ENCODE peak calls at places on chromosomes 3 and 15, in eight cellular contexts. G, A, I, V, Q, P, M and X are unnamed samples.

GRCh38 chr3:16461463-16462245 is 51.8 kb downstream of the RFTN1 start:
- DNase-seq in G (no peak), A (no peak), I (no peak), V (no peak), Q (no peak), P (no peak), M (no peak), X (no peak)

GRCh38 chr3:176352716-176353334 is 844.5 kb downstream of the TBL1XR1 start:
- DNase-seq in G (no peak), A (no peak), I (no peak), V (no peak), Q (peak), P (no peak), M (no peak), X (no peak)

GRCh38 chr3:140859592-140860336 is 81.9 kb upstream of the SLC25A36 start:
- DNase-seq in G (no peak), A (no peak), I (no peak), V (no peak), Q (no peak), P (no peak), M (no peak), X (no peak)

GRCh38 chr3:151315846-151316245 is 774 bp downstream of the GPR87 start:
- DNase-seq in G (no peak), A (no peak), I (no peak), V (no peak), Q (no peak), P (no peak), M (no peak), X (no peak)

GRCh38 chr3:98788651-98789050 is 25.5 kb downstream of the ST3GAL6 start:
- DNase-seq in G (no peak), A (no peak), I (no peak), V (no peak), Q (no peak), P (no peak), M (no peak), X (no peak)

GRCh38 chr3:172635588-172635987 is 75.3 kb downstream of the NCEH1 start:
- DNase-seq in G (no peak), A (no peak), I (no peak), V (no peak), Q (no peak), P (no peak), M (no peak), X (no peak)

GRCh38 chr15:59260090-59260489 is 53.4 kb downstream of the LDHAL6B start:
- DNase-seq in G (peak), A (no peak), I (no peak), V (no peak), Q (no peak), P (no peak), M (no peak), X (no peak)

GRCh38 chr15:45378149-45378912 is at the start of gene GATM:
- DNase-seq in G (peak), A (peak), I (peak), V (peak), Q (peak), P (no peak), M (peak), X (peak)

GRCh38 chr15:29698030-29698701 is 124.1 kb downstream of the TJP1 start:
- DNase-seq in G (no peak), A (peak), I (no peak), V (peak), Q (peak), P (no peak), M (no peak), X (peak)

GRCh38 chr15:80480909-80481308 is 76.7 kb downstream of the ARNT2 start:
- DNase-seq in G (no peak), A (peak), I (peak), V (no peak), Q (peak), P (no peak), M (no peak), X (no peak)

GRCh38 chr15:33045066-33045810 is 149.3 kb downstream of the FMN1 start:
- DNase-seq in G (no peak), A (no peak), I (no peak), V (no peak), Q (no peak), P (no peak), M (no peak), X (no peak)

GRCh38 chr15:29233566-29233965 is 36.1 kb downstream of the NSMCE3 start:
- DNase-seq in G (no peak), A (no peak), I (no peak), V (no peak), Q (no peak), P (no peak), M (no peak), X (no peak)

GRCh38 chr3:107221856-107222255 is 155.4 kb upstream of the CCDC54 start:
- DNase-seq in G (no peak), A (peak), I (no peak), V (no peak), Q (no peak), P (no peak), M (no peak), X (no peak)

GRCh38 chr3:50089603-50089945 is 855 bp downstream of the RBM5 start:
- DNase-seq in G (peak), A (no peak), I (no peak), V (peak), Q (no peak), P (no peak), M (no peak), X (no peak)

GRCh38 chr3:30539214-30539613 is 67.2 kb upstream of the TGFBR2 start:
- DNase-seq in G (no peak), A (no peak), I (no peak), V (no peak), Q (no peak), P (peak), M (no peak), X (no peak)

GRCh38 chr3:164222200-164222599 is 856.1 kb downstream of the SI start:
- DNase-seq in G (no peak), A (no peak), I (no peak), V (peak), Q (no peak), P (no peak), M (no peak), X (no peak)

GRCh38 chr3:127455541-127456450 is 134.7 kb downstream of the TPRA1 start:
- DNase-seq in G (peak), A (peak), I (peak), V (peak), Q (no peak), P (no peak), M (peak), X (peak)

GRCh38 chr15:48458876-48459275 is 127.6 kb downstream of the DUT start:
- DNase-seq in G (no peak), A (no peak), I (no peak), V (no peak), Q (no peak), P (no peak), M (no peak), X (peak)

GRCh38 chr3:14688525-14688924 is 13.6 kb downstream of the C3orf20 start:
- DNase-seq in G (no peak), A (no peak), I (no peak), V (no peak), Q (no peak), P (no peak), M (no peak), X (no peak)

GRCh38 chr3:87082806-87083440 is 92.0 kb upstream of the VGLL3 start:
- DNase-seq in G (peak), A (peak), I (no peak), V (peak), Q (peak), P (peak), M (no peak), X (peak)

GRCh38 chr3:118974356-118975097 is 60.1 kb downstream of the IGSF11 start:
- DNase-seq in G (no peak), A (no peak), I (no peak), V (peak), Q (no peak), P (no peak), M (no peak), X (no peak)

GRCh38 chr15:94749848-94750617 is 518.7 kb downstream of the MCTP2 start:
- DNase-seq in G (no peak), A (no peak), I (no peak), V (no peak), Q (no peak), P (no peak), M (no peak), X (no peak)

DNA sequence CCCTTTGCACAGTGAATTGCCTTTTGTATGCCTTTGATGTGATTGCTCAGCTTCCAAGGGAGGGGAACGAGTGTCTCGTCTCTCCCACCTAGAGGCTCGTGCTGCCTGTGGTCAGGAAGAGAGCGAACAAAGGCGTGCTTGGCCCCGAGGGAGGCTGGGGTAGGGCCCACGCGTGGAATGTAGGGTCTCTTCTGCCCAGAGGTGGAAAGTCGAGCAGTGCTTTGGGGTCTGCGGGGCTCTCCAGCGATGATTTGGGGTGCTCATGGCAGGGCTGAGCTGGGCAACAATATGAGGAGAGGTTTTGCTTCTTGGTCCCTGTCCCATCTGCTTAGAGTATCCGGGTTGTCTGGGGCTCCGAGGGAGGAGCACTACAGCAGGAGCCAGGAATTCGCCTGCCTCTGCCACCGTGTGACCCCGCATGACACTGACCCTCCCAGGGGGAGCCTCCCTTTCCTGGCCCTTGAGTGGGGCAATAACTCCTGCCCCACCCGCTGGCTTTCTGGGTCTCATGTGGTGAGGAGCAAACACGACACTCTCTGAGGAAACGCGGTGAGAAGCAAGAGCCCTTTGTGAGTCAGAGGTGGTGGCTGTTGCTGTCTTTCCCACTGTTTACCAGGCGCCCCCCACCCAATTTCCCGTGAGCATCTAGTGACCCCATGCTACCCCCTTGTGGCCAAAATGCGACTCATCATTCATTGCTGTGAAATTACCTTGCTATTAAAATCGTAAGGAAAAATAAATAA is 29.6 kb downstream of the CCNL1 start:
- DNase-seq in G (peak), A (peak), I (peak), V (peak), Q (no peak), P (no peak), M (peak), X (peak)
- H3K4me3 ChIP-seq in G (no peak), A (no peak), I (no peak), V (no peak), Q (no peak), P (no peak), M (no peak), X (no peak)

GRCh38 chr3:44903314-44903713 is 28.9 kb downstream of the TGM4 start:
- DNase-seq in G (no peak), A (no peak), I (no peak), V (no peak), Q (no peak), P (no peak), M (no peak), X (no peak)

GRCh38 chr3:44906997-44907396 is 32.6 kb downstream of the TGM4 start:
- DNase-seq in G (no peak), A (no peak), I (no peak), V (no peak), Q (no peak), P (no peak), M (no peak), X (no peak)

GRCh38 chr3:44905501-44906159 is 31.2 kb downstream of the TGM4 start:
- DNase-seq in G (no peak), A (no peak), I (no peak), V (no peak), Q (no peak), P (no peak), M (no peak), X (no peak)

GRCh38 chr3:44902628-44903027 is 28.2 kb downstream of the TGM4 start:
- DNase-seq in G (no peak), A (no peak), I (no peak), V (no peak), Q (no peak), P (no peak), M (no peak), X (no peak)

DNA sequence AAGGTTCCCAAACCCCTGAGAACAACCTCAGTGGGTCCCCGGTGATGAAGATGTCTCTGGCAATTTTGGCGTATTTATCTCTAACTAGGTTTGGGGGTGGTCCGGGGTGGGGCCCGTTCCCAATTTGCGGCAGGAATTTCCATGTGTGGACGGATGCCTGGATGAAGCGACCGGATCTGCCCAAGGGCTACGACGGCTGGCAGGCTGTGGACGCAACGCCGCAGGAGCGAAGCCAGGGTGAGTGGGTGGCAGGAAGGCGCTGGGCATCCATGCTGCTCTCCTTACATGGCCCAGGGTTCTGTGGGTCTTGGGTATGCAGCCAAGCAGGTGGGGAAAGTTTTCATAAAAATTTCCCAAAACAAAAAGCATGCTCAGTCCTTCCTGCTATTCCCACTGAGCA is 29.3 kb downstream of the TGM4 start:
- DNase-seq in G (no peak), A (no peak), I (no peak), V (no peak), Q (no peak), P (no peak), M (no peak), X (no peak)
- H3K4me3 ChIP-seq in G (no peak), A (no peak), I (no peak), V (no peak), Q (no peak), P (no peak), M (no peak), X (no peak)

DNA sequence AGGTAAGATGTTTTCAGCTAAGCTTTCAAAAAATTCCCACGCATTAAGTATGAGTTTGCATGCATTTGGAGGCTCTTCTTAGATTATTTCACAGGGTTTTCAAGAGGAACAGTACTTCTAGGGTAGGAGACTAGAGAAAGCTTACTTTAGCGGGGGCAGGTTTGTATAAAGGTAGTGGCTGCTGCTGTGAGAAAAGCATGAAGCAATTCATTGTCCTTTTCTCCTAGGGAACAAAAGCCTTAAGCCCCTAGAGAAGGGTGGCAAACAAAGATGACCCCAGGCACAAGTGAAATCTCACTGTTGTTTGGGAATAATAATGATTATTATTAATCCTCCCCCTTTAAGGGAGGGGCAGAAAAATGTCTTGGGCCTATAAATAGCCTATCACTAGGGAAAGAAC is 310.7 kb downstream of the DIPK2A start:
- DNase-seq in G (no peak), A (no peak), I (no peak), V (no peak), Q (no peak), P (no peak), M (no peak), X (no peak)
- H3K4me3 ChIP-seq in G (no peak), A (no peak), I (no peak), V (no peak), Q (no peak), P (no peak), M (no peak), X (no peak)

DNA sequence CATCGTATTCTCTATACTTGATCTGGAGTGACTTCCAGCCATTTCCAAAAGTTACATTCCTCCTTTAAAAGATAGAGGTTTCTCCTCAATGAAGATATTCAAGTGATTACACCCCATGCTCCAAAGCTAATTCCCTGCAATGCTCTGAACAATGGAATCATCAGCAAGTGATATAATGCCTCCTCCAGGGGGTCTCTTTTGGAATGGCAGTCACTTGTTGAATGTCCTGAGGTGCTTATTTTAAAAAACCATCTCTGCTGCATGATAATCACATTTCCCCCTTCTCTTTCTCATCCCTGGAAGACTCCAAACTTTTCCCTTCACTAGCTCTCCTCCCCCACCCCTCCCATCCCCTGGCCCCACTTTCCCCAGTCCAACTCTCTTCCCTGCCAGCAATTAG is 2.6 kb downstream of the LHFPL4 start:
- DNase-seq in G (no peak), A (no peak), I (no peak), V (no peak), Q (no peak), P (no peak), M (no peak), X (no peak)
- H3K4me3 ChIP-seq in G (no peak), A (no peak), I (no peak), V (no peak), Q (no peak), P (no peak), M (no peak), X (no peak)

DNA sequence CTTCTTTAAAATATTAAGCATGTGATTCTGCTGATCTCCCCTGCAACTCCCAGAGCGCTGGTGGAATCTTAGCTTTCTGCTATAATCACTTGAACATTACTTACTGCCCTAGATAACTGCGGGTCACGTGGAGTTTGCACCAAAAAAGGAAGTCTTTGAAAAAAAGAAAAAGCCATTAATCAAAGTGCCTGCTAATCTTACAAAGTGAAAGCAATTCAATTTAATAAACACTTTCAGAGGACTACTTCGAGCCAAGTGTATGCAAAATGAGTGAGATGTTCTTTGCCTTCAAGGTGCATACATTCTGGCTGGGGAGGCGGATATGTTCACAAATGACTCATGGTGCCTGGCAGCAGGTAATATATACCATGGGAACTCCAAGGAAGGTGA is 109.9 kb upstream of the GAP43 start:
- DNase-seq in G (peak), A (no peak), I (no peak), V (peak), Q (no peak), P (no peak), M (no peak), X (no peak)
- H3K4me3 ChIP-seq in G (no peak), A (peak), I (no peak), V (peak), Q (peak), P (no peak), M (peak), X (peak)

GRCh38 chr15:77818484-77819270 is 186.0 kb upstream of the LINGO1 start:
- DNase-seq in G (no peak), A (no peak), I (no peak), V (peak), Q (no peak), P (no peak), M (no peak), X (no peak)
- H3K4me3 ChIP-seq in G (no peak), A (no peak), I (no peak), V (peak), Q (no peak), P (no peak), M (no peak), X (no peak)

GRCh38 chr3:157083824-157084223 is 76.1 kb downstream of the CCNL1 start:
- DNase-seq in G (no peak), A (no peak), I (no peak), V (no peak), Q (no peak), P (no peak), M (no peak), X (no peak)

GRCh38 chr3:157088133-157088488 is 71.8 kb downstream of the CCNL1 start:
- DNase-seq in G (peak), A (no peak), I (no peak), V (no peak), Q (no peak), P (no peak), M (no peak), X (no peak)

GRCh38 chr3:157086775-157087174 is 73.2 kb downstream of the CCNL1 start:
- DNase-seq in G (no peak), A (no peak), I (no peak), V (no peak), Q (no peak), P (no peak), M (no peak), X (no peak)

GRCh38 chr3:157087398-157088132 is 72.4 kb downstream of the CCNL1 start:
- DNase-seq in G (peak), A (peak), I (no peak), V (no peak), Q (no peak), P (no peak), M (no peak), X (no peak)

GRCh38 chr3:157086053-157086761 is 73.7 kb downstream of the CCNL1 start:
- DNase-seq in G (no peak), A (no peak), I (no peak), V (no peak), Q (no peak), P (no peak), M (no peak), X (no peak)
- H3K4me3 ChIP-seq in G (no peak), A (no peak), I (no peak), V (no peak), Q (no peak), P (no peak), M (no peak), X (no peak)

DNA sequence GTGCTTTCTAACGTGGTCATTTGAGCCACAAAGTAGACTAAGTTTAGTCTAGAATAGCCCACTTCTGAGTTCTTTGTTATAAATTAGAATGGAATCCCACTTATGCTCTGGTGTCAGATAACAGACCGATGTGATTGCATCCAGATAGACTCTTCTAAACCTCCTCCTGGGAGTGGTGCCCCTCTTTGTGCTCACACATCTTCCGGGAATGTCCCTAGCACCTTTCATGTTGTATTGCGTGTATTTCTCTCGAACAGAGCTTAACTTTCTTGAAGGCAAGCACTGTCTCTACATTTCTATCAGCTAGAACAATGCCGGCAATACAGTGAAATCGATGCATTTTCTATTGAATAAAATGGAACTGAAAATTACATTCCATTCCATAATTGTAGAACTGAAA is 23.0 kb downstream of the CP start:
- DNase-seq in G (no peak), A (no peak), I (no peak), V (no peak), Q (no peak), P (no peak), M (no peak), X (peak)
- H3K4me3 ChIP-seq in G (no peak), A (no peak), I (no peak), V (no peak), Q (no peak), P (no peak), M (no peak), X (no peak)

GRCh38 chr3:23489338-23490158 is 286.4 kb downstream of the UBE2E2 start:
- DNase-seq in G (no peak), A (peak), I (no peak), V (no peak), Q (no peak), P (no peak), M (no peak), X (no peak)
- H3K4me3 ChIP-seq in G (no peak), A (no peak), I (no peak), V (no peak), Q (no peak), P (no peak), M (no peak), X (no peak)